ENCODE peak calls at places on chromosomes 7 and 10, in six cellular contexts. Z is pancreas, E is transverse colon, X is PC-9, F is heart right ventricle, Y is lower lobe of right lung. K is an unnamed sample.
A peak's percentile ranks its signal among the peaks of the same experiment; 100 is the strongest.

GRCh38 chr10:95560288-95561199 is 627 bp downstream of the SORBS1 start:
- DNase-seq in Y (peak; percentile 73), X (peak; percentile 21), Z (peak; percentile 56), F (peak; percentile 47), E (peak; percentile 67), K (peak; percentile 33)

GRCh38 chr10:127919418-127920191 is 12.7 kb downstream of the PTPRE start:
- DNase-seq in X (no peak), F (no peak), Y (no peak), E (no peak), Z (no peak), K (peak; percentile 14)

GRCh38 chr7:155450828-155451521 is 7.0 kb upstream of the EN2 start:
- DNase-seq in Z (no peak), X (no peak), Y (peak; percentile 27), F (no peak), E (no peak), K (no peak)

GRCh38 chr7:67794544-67794943 is 797.9 kb downstream of the TYW1 start:
- DNase-seq in Y (no peak), X (no peak), F (no peak), E (no peak), Z (no peak), K (no peak)

GRCh38 chr10:35470535-35470934 is 134.2 kb downstream of the CCNY start:
- DNase-seq in E (no peak), F (no peak), Y (no peak), X (no peak), Z (no peak), K (no peak)

GRCh38 chr7:43439631-43440401 is 143.1 kb upstream of the STK17A start:
- DNase-seq in Z (no peak), Y (peak; percentile 59), X (peak; percentile 28), E (peak; percentile 25), F (no peak), K (peak; percentile 62)

GRCh38 chr10:24007359-24007758 is 201.6 kb upstream of the KIAA1217 start:
- DNase-seq in Y (no peak), F (no peak), Z (no peak), X (no peak), E (no peak), K (no peak)

GRCh38 chr10:116627386-116627933 is 6.7 kb downstream of the PNLIPRP2 start:
- DNase-seq in Z (peak; percentile 72), X (no peak), F (no peak), E (peak; percentile 68), Y (no peak), K (no peak)

GRCh38 chr7:36208997-36209813 is 56.2 kb downstream of the EEPD1 start:
- DNase-seq in X (no peak), F (no peak), E (no peak), Z (no peak), Y (no peak), K (no peak)

GRCh38 chr7:124074007-124074406 is 41.1 kb upstream of the TMEM229A start:
- DNase-seq in F (no peak), Z (no peak), E (no peak), Y (no peak), X (no peak), K (no peak)

GRCh38 chr7:151091431-151091830 is 5.2 kb downstream of the AGAP3 start:
- DNase-seq in Z (no peak), Y (no peak), X (no peak), F (no peak), E (peak; percentile 69), K (no peak)

GRCh38 chr7:133497061-133497460 is 244.2 kb downstream of the EXOC4 start:
- DNase-seq in X (no peak), Z (no peak), E (no peak), F (no peak), Y (no peak), K (no peak)

GRCh38 chr7:140674899-140675701 is 2.4 kb downstream of the ADCK2 start:
- DNase-seq in Z (peak; percentile 13), X (no peak), F (peak; percentile 41), Y (no peak), E (peak; percentile 7), K (peak; percentile 29)

GRCh38 chr7:87596696-87597095 is 4.0 kb downstream of the ABCB1 start:
- DNase-seq in Z (no peak), E (no peak), F (no peak), X (no peak), Y (no peak), K (no peak)

GRCh38 chr10:12635127-12635541 is 285.8 kb downstream of the CAMK1D start:
- DNase-seq in Y (no peak), X (no peak), E (no peak), Z (no peak), F (no peak), K (peak; percentile 12)

GRCh38 chr7:375901-376305 is 85.9 kb downstream of the FOXL3 start:
- DNase-seq in F (no peak), Z (no peak), X (no peak), Y (no peak), E (peak; percentile 6), K (peak; percentile 38)

GRCh38 chr10:11838298-11838852 is 15.2 kb downstream of the PROSER2 start:
- DNase-seq in F (no peak), Y (no peak), Z (no peak), E (no peak), X (no peak), K (no peak)

GRCh38 chr7:148478551-148478950 is 112.0 kb upstream of the C7orf33 start:
- DNase-seq in X (no peak), Y (no peak), Z (no peak), E (no peak), F (no peak), K (no peak)

GRCh38 chr7:70238171-70238575 is 639.9 kb downstream of the AUTS2 start:
- DNase-seq in Z (no peak), Y (no peak), F (no peak), E (no peak), X (no peak), K (no peak)

GRCh38 chr7:123645516-123645915 is 10.2 kb upstream of the LMOD2 start:
- DNase-seq in Z (no peak), F (peak; percentile 77), Y (no peak), X (no peak), E (no peak), K (no peak)

GRCh38 chr10:47079177-47079580 is 168.0 kb downstream of the PTPN20 start:
- DNase-seq in Z (no peak), E (no peak), Y (no peak), X (no peak), F (no peak), K (no peak)

GRCh38 chr10:117555863-117556262 is 13.3 kb downstream of the EMX2 start:
- DNase-seq in X (no peak), F (no peak), Z (no peak), E (no peak), Y (no peak), K (no peak)

GRCh38 chr10:59176241-59177030 is at the start of gene PHYHIPL:
- DNase-seq in Z (peak; percentile 65), E (no peak), X (no peak), Y (peak; percentile 17), F (no peak), K (no peak)

GRCh38 chr7:151891753-151892152 is 14.8 kb upstream of the PRKAG2 start:
- DNase-seq in Y (no peak), X (no peak), E (no peak), Z (no peak), F (no peak), K (no peak)

GRCh38 chr7:34165466-34165865 is 260.1 kb downstream of the BMPER start:
- DNase-seq in X (no peak), E (no peak), Z (no peak), Y (no peak), F (no peak), K (no peak)

GRCh38 chr7:96321041-96321669 is 743 bp downstream of the SLC25A13 start:
- DNase-seq in E (peak; percentile 90), Y (peak; percentile 89), X (peak; percentile 79), F (peak; percentile 87), Z (peak; percentile 75), K (peak; percentile 77)

GRCh38 chr10:43384252-43385221 is 13.1 kb downstream of the FXYD4 start:
- DNase-seq in F (no peak), Z (no peak), Y (no peak), X (no peak), E (no peak), K (no peak)

DNA sequence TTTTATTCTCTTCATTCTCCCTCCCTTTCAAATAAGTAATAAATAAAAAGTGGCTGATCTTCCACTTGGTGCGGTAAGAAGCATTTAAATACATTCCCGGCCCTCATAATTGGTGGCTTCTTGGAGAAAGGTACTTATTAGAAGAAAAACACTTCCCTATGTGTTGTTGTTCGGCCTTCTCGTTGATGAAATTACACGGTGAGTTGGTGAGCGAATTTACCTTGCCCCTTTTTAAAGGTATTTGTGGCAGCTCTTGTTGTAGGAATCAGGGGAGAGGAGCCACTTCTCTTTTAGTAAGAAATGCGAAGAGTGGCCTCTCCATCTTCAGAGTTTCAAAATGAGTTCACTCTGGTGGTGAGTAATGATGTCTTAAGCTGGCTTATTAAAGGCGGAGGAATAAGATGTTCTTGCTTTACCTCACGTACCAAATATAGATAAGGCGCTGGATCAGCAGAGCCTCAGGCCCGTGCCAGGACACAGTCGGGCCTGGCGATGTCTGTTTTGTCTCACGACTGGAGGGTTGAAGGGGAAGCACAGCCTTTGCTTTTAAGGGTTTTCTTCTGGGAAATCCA is 135.9 kb downstream of the CUX1 start:
- DNase-seq in Y (no peak), X (no peak), E (no peak), Z (no peak), F (no peak), K (no peak)
- H3K4me3 ChIP-seq in Y (no peak overlapping the region), X (no peak overlapping the region), E (no peak overlapping the region), Z (no peak overlapping the region), F (no peak overlapping the region), K (no peak overlapping the region)

GRCh38 chr10:123928427-123928826 is 36.8 kb upstream of the CPXM2 start:
- DNase-seq in F (no peak), Y (no peak), E (no peak), Z (no peak), X (no peak), K (no peak)

GRCh38 chr10:123926401-123927264 is 35.0 kb upstream of the CPXM2 start:
- DNase-seq in Y (no peak), X (no peak), F (no peak), Z (no peak), E (no peak), K (no peak)

GRCh38 chr10:123929791-123930190 is 38.2 kb upstream of the CPXM2 start:
- DNase-seq in Z (no peak), X (no peak), E (no peak), Y (no peak), F (no peak), K (no peak)

GRCh38 chr10:123934846-123935245 is 43.2 kb upstream of the CPXM2 start:
- DNase-seq in Z (no peak), F (no peak), X (no peak), Y (no peak), E (no peak), K (no peak)

GRCh38 chr10:123930340-123931001 is 38.9 kb upstream of the CPXM2 start:
- DNase-seq in Z (no peak), Y (no peak), E (no peak), F (no peak), X (no peak), K (no peak)
- H3K27ac ChIP-seq in Z (no peak overlapping the region), Y (no peak overlapping the region), E (peak overlapping the region; percentile 60), F (no peak overlapping the region), X (no peak overlapping the region), K (no peak overlapping the region)

DNA sequence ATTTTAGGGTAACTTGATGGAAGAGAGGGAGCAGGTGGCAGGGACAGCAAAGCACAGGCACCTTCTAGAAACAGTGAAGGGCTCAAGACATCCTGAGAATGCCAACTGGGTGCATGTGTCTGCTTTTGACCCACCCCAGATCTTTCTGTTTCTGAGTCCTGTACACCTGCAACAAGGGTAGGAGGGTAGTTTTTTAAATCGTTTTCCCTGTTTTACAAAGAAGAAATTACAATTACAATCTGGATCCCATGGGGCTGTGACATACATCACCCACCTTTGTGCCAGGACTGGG is 19.7 kb downstream of the KLF6 start:
- DNase-seq in F (no peak), Y (no peak), Z (no peak), E (no peak), X (no peak), K (no peak)
- H3K4me1 ChIP-seq in F (peaks cover 6% of the 10 kb centered on the region), Y (peaks cover 22% of the 10 kb centered on the region), Z (peaks cover 16% of the 10 kb centered on the region), E (peaks cover 28% of the 10 kb centered on the region), X (peaks cover 60% of the 10 kb centered on the region), K (peaks cover 66% of the 10 kb centered on the region)

GRCh38 chr10:7526017-7526400 is 115.2 kb upstream of the SFMBT2 start:
- DNase-seq in E (no peak), F (no peak), Z (no peak), Y (no peak), X (no peak), K (no peak)
- H3K4me3 ChIP-seq in E (no peak overlapping the region), F (no peak overlapping the region), Z (no peak overlapping the region), Y (no peak overlapping the region), X (no peak overlapping the region), K (no peak overlapping the region)

K was measured in SJSA1.